ENCODE peak calls at places on chromosomes 7 and 10, in six cellular contexts. K, S, M, A, R and P are unnamed samples.

GRCh38 chr7:124856299-124856888 is 73.2 kb downstream of the POT1 start:
- DNase-seq in K (no peak), S (no peak), M (peak), A (no peak), R (peak), P (peak)

GRCh38 chr7:69036301-69036700 is 562.0 kb upstream of the AUTS2 start:
- DNase-seq in K (no peak), S (no peak), M (no peak), A (no peak), R (no peak), P (no peak)

GRCh38 chr7:40799493-40800406 is 664.9 kb downstream of the SUGCT start:
- DNase-seq in K (no peak), S (no peak), M (no peak), A (no peak), R (no peak), P (no peak)

GRCh38 chr7:22230238-22230637 is 126.7 kb downstream of the RAPGEF5 start:
- DNase-seq in K (no peak), S (no peak), M (no peak), A (no peak), R (no peak), P (no peak)

GRCh38 chr10:129839285-129840195 is 124.5 kb downstream of the EBF3 start:
- DNase-seq in K (no peak), S (no peak), M (no peak), A (no peak), R (no peak), P (no peak)

GRCh38 chr10:70115948-70116682 is 16.5 kb downstream of the AIFM2 start:
- DNase-seq in K (peak), S (peak), M (peak), A (peak), R (peak), P (no peak)

GRCh38 chr7:66187894-66188293 is 17.2 kb upstream of the TPST1 start:
- DNase-seq in K (no peak), S (no peak), M (no peak), A (no peak), R (no peak), P (no peak)

GRCh38 chr7:860149-860548 is 16.2 kb upstream of the GET4 start:
- DNase-seq in K (no peak), S (no peak), M (no peak), A (no peak), R (no peak), P (no peak)

GRCh38 chr7:153027904-153028303 is 268.4 kb downstream of the ACTR3B start:
- DNase-seq in K (no peak), S (no peak), M (no peak), A (no peak), R (no peak), P (no peak)

GRCh38 chr10:33273295-33274002 is 61.0 kb downstream of the NRP1 start:
- DNase-seq in K (no peak), S (no peak), M (no peak), A (no peak), R (peak), P (no peak)

GRCh38 chr7:101602484-101603241 is 26.4 kb downstream of the MYL10 start:
- DNase-seq in K (peak), S (peak), M (peak), A (peak), R (peak), P (peak)

GRCh38 chr10:47164800-47165128 is 135.2 kb upstream of the GDF10 start:
- DNase-seq in K (no peak), S (no peak), M (no peak), A (no peak), R (no peak), P (no peak)

GRCh38 chr7:46028246-46028645 is 107.2 kb upstream of the IGFBP3 start:
- DNase-seq in K (no peak), S (no peak), M (no peak), A (no peak), R (no peak), P (no peak)

GRCh38 chr7:146635200-146636032 is 518.8 kb downstream of the CNTNAP2 start:
- DNase-seq in K (no peak), S (no peak), M (no peak), A (no peak), R (no peak), P (peak)

GRCh38 chr10:44858988-44859387 is 52.1 kb upstream of the TMEM72 start:
- DNase-seq in K (no peak), S (no peak), M (no peak), A (no peak), R (no peak), P (no peak)

GRCh38 chr7:158976468-158976848 is 120.1 kb downstream of the DYNC2I1 start:
- DNase-seq in K (no peak), S (no peak), M (no peak), A (no peak), R (no peak), P (no peak)

GRCh38 chr10:130999376-131000202 is 311.9 kb downstream of the TCERG1L start:
- DNase-seq in K (no peak), S (no peak), M (no peak), A (no peak), R (no peak), P (no peak)

GRCh38 chr7:44637788-44638594 is 31.6 kb downstream of the OGDH start:
- DNase-seq in K (peak), S (peak), M (peak), A (peak), R (peak), P (no peak)

GRCh38 chr7:11592699-11593098 is 239.3 kb downstream of the THSD7A start:
- DNase-seq in K (no peak), S (no peak), M (no peak), A (no peak), R (no peak), P (no peak)

GRCh38 chr7:27277628-27278027 is 35.0 kb downstream of the EVX1 start:
- DNase-seq in K (no peak), S (no peak), M (no peak), A (no peak), R (peak), P (no peak)

GRCh38 chr10:35563266-35563891 is 41.8 kb upstream of the GJD4 start:
- DNase-seq in K (peak), S (no peak), M (peak), A (no peak), R (peak), P (peak)